ENCODE peak calls at places on chromosomes 7 and 10, in nine cellular contexts. H is A549; Y is Panc1; N is heart right ventricle; P is HCT116; C is lung; I is CD8-positive, alpha-beta T cell; K is GM23338; S is IMR-90. E is an unnamed sample.

GRCh38 chr7:158621042-158621441 is 33.4 kb upstream of the PTPRN2 start:
- DNase-seq in H (no peak), Y (no peak), N (no peak), P (no peak), C (no peak), I (no peak), K (no peak), S (no peak), E (no peak)

GRCh38 chr10:59805043-59805442 is 51.8 kb upstream of the MRLN start:
- DNase-seq in H (peak; percentile 11), Y (no peak), N (no peak), P (no peak), C (no peak), I (no peak), K (peak; percentile 74), S (peak; percentile 5), E (no peak)

GRCh38 chr7:121466455-121466854 is 70.3 kb upstream of the FAM3C start:
- DNase-seq in H (no peak), Y (no peak), N (no peak), P (no peak), C (no peak), I (no peak), K (no peak), S (no peak), E (no peak)

GRCh38 chr7:154484406-154484805 is 432.2 kb downstream of the DPP6 start:
- DNase-seq in H (no peak), Y (no peak), N (no peak), P (no peak), C (no peak), I (no peak), K (no peak), S (no peak), E (no peak)

GRCh38 chr7:128497405-128497804 is 20.9 kb downstream of the METTL2B start:
- DNase-seq in H (no peak), Y (no peak), N (no peak), P (no peak), C (no peak), I (no peak), K (no peak), S (no peak), E (no peak)

GRCh38 chr7:13069832-13070231 is 382.4 kb downstream of the ARL4A start:
- DNase-seq in H (no peak), Y (no peak), N (no peak), P (no peak), C (no peak), I (no peak), K (no peak), S (peak; percentile 61), E (no peak)

GRCh38 chr10:24762966-24763623 is 39.4 kb upstream of the ARHGAP21 start:
- DNase-seq in H (peak; percentile 23), Y (no peak), N (no peak), P (no peak), C (no peak), I (no peak), K (peak; percentile 79), S (peak; percentile 28), E (no peak)

GRCh38 chr7:24923172-24923865 is 56.7 kb downstream of the OSBPL3 start:
- DNase-seq in H (no peak), Y (no peak), N (no peak), P (no peak), C (no peak), I (no peak), K (no peak), S (no peak), E (no peak)

GRCh38 chr7:50448823-50449222 is 1.3 kb downstream of the FIGNL1 start:
- DNase-seq in H (no peak), Y (no peak), N (no peak), P (no peak), C (no peak), I (no peak), K (no peak), S (no peak), E (no peak)

GRCh38 chr10:109898666-109899577 is 24.4 kb downstream of the XPNPEP1 start:
- DNase-seq in H (no peak), Y (no peak), N (peak; percentile 74), P (no peak), C (no peak), I (no peak), K (no peak), S (peak; percentile 55), E (no peak)
- H3K27ac ChIP-seq in H (no peak overlapping the region), Y (no peak overlapping the region), N (peak overlapping the region; percentile 82), P (no peak overlapping the region), C (peak overlapping the region; percentile 76), I (no peak overlapping the region), K (no peak overlapping the region), S (no peak overlapping the region), E (no peak overlapping the region)

GRCh38 chr10:102310356-102311024 is 65.2 kb downstream of the GBF1 start:
- DNase-seq in H (no peak), Y (no peak), N (no peak), P (peak; percentile 61), C (no peak), I (no peak), K (peak; percentile 11), S (peak; percentile 66), E (no peak)
- H3K4me3 ChIP-seq in H (no peak overlapping the region), Y (no peak overlapping the region), N (no peak overlapping the region), P (no peak overlapping the region), C (no peak overlapping the region), I (no peak overlapping the region), K (no peak overlapping the region), S (no peak overlapping the region), E (no peak overlapping the region)

DNA sequence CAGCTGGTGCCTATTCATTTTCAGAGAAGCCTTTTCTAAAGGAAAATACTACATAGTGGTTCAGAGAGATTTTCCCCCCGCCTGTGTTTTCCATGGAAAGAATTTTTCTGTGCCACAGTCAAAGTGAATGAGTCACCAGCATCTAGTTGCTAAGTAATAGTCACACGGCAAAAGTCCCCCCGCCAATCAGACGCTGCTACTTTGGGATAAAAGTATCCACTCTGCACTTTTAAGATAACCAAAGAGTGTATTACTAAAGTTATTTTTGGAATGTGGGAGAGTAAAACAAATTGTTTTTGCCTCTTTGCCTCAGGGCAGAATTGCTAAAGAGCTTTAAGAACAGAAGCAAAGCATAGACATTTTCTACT is 23.5 kb downstream of the ABLIM1 start:
- DNase-seq in H (peak; percentile 88), Y (no peak), N (peak; percentile 79), P (peak; percentile 58), C (peak; percentile 79), I (no peak), K (no peak), S (peak; percentile 93), E (peak; percentile 76)
- H3K27ac ChIP-seq in H (peak overlapping the region; percentile 56), Y (peak overlapping the region; percentile 96), N (peak overlapping the region; percentile 87), P (no peak overlapping the region), C (peak overlapping the region; percentile 92), I (no peak overlapping the region), K (no peak overlapping the region), S (no peak overlapping the region), E (no peak overlapping the region)

DNA sequence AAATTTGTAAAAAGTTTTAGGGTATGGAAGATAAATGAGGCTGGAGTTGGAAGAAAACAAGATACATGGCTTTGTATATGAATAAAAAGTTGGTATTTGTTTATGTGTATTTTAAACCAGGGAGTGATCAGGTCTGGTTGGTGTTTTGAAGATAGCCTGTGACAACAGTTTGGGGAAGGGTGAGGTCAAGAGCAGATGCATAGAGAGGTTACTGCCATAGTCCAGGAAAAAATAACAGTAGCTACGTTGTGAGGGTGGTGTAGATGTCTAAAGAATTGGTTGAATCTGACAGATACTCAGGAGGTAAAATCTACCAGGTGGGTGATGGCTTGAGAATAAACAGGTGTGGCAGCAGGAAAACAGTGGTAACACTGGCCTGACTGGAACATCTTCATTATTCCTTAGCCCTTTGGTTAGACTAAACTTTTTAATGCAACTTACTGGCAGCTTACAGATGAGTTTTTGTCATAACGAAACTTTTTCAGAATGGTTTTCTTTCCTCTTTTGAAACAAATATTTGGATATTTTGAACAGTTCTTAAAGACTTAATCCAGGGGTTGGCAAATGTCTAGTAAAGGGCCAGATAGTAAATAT is 25.5 kb downstream of the ZNRF2 start:
- DNase-seq in H (no peak), Y (no peak), N (no peak), P (no peak), C (no peak), I (no peak), K (no peak), S (no peak), E (no peak)
- H3K4me3 ChIP-seq in H (no peak overlapping the region), Y (no peak overlapping the region), N (no peak overlapping the region), P (no peak overlapping the region), C (no peak overlapping the region), I (no peak overlapping the region), K (no peak overlapping the region), S (no peak overlapping the region), E (no peak overlapping the region)

DNA sequence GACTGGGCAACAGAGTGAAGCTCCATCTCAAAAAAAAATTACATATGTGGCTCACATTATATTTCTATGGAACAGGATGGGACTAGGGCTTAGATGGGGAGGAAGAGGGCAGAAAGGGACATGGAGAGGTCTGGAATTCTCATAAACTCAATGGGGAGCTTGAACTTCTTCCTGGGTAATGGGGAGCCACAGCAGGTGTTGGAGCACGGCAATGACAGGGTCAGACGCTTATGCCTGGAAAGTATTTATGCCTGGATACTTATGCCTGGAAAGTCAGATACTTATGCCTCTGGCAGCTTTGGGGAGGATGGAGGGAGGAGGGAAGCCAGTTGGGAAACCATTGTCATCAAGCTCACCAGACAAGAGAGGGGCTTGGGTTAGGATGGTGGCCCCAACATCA is 36.8 kb downstream of the TMEM130 start:
- DNase-seq in H (no peak), Y (no peak), N (no peak), P (no peak), C (no peak), I (no peak), K (no peak), S (no peak), E (no peak)
- H3K27ac ChIP-seq in H (no peak overlapping the region), Y (no peak overlapping the region), N (no peak overlapping the region), P (no peak overlapping the region), C (no peak overlapping the region), I (no peak overlapping the region), K (no peak overlapping the region), S (no peak overlapping the region), E (no peak overlapping the region)

E was measured in AG04450.